ENCODE peak calls at places on chromosomes 5 and 9, in nine cellular contexts. One of them, this sample, is unnamed.

GRCh38 chr5:135608761-135609443 is 30.1 kb upstream of the CXCL14 start:
- DNase-seq in GM10248: no peak
- DNase-seq in EL: no peak
- DNase-seq in midbrain: no peak
- DNase-seq in MG63: no peak
- DNase-seq in LoVo: no peak
- DNase-seq in RPMI7951: no peak
- DNase-seq in mesothelial cell of epicardium: peak
- DNase-seq in GM04503: no peak
- DNase-seq in this sample: no peak

GRCh38 chr9:91151014-91151740 is 210.5 kb downstream of the AUH start:
- DNase-seq in GM10248: peak
- DNase-seq in LoVo: no peak
- DNase-seq in GM04503: peak
- DNase-seq in RPMI7951: peak
- DNase-seq in mesothelial cell of epicardium: no peak
- DNase-seq in MG63: no peak
- DNase-seq in midbrain: no peak
- DNase-seq in EL: peak
- DNase-seq in this sample: no peak

GRCh38 chr9:87667164-87667738 is 58.7 kb upstream of the CTSL start:
- DNase-seq in mesothelial cell of epicardium: no peak
- DNase-seq in GM10248: no peak
- DNase-seq in RPMI7951: peak
- DNase-seq in MG63: peak
- DNase-seq in GM04503: no peak
- DNase-seq in LoVo: peak
- DNase-seq in midbrain: no peak
- DNase-seq in EL: peak
- DNase-seq in this sample: no peak

GRCh38 chr5:38023799-38024198 is 184.0 kb upstream of the GDNF start:
- DNase-seq in LoVo: no peak
- DNase-seq in MG63: no peak
- DNase-seq in GM10248: no peak
- DNase-seq in midbrain: no peak
- DNase-seq in RPMI7951: peak
- DNase-seq in mesothelial cell of epicardium: no peak
- DNase-seq in EL: no peak
- DNase-seq in GM04503: no peak
- DNase-seq in this sample: no peak

GRCh38 chr5:98975223-98975622 is 46.4 kb upstream of the CHD1 start:
- DNase-seq in GM10248: no peak
- DNase-seq in mesothelial cell of epicardium: no peak
- DNase-seq in MG63: no peak
- DNase-seq in RPMI7951: no peak
- DNase-seq in GM04503: no peak
- DNase-seq in midbrain: no peak
- DNase-seq in EL: no peak
- DNase-seq in LoVo: peak
- DNase-seq in this sample: no peak

GRCh38 chr5:13478831-13479465 is 465.5 kb downstream of the DNAH5 start:
- DNase-seq in GM10248: peak
- DNase-seq in EL: peak
- DNase-seq in mesothelial cell of epicardium: no peak
- DNase-seq in GM04503: peak
- DNase-seq in LoVo: peak
- DNase-seq in RPMI7951: peak
- DNase-seq in midbrain: peak
- DNase-seq in MG63: peak
- DNase-seq in this sample: peak

GRCh38 chr9:84670106-84670800 is 724 bp downstream of the NTRK2 start:
- DNase-seq in MG63: no peak
- DNase-seq in GM10248: peak
- DNase-seq in EL: no peak
- DNase-seq in midbrain: peak
- DNase-seq in GM04503: no peak
- DNase-seq in mesothelial cell of epicardium: peak
- DNase-seq in LoVo: no peak
- DNase-seq in RPMI7951: no peak
- DNase-seq in this sample: peak

GRCh38 chr9:89879276-89879675 is 274.5 kb downstream of the GADD45G start:
- DNase-seq in RPMI7951: no peak
- DNase-seq in EL: no peak
- DNase-seq in GM04503: no peak
- DNase-seq in midbrain: no peak
- DNase-seq in GM10248: no peak
- DNase-seq in LoVo: no peak
- DNase-seq in mesothelial cell of epicardium: no peak
- DNase-seq in MG63: no peak
- DNase-seq in this sample: no peak

GRCh38 chr5:176875783-176876505 is 23.2 kb downstream of the HK3 start:
- DNase-seq in RPMI7951: no peak
- DNase-seq in mesothelial cell of epicardium: no peak
- DNase-seq in GM04503: no peak
- DNase-seq in EL: no peak
- DNase-seq in midbrain: no peak
- DNase-seq in LoVo: no peak
- DNase-seq in GM10248: no peak
- DNase-seq in MG63: no peak
- DNase-seq in this sample: no peak

GRCh38 chr9:25418974-25419373 is 259.3 kb downstream of the TUSC1 start:
- DNase-seq in GM04503: no peak
- DNase-seq in RPMI7951: no peak
- DNase-seq in LoVo: no peak
- DNase-seq in EL: peak
- DNase-seq in mesothelial cell of epicardium: no peak
- DNase-seq in GM10248: no peak
- DNase-seq in midbrain: no peak
- DNase-seq in MG63: no peak
- DNase-seq in this sample: no peak

This sample was measured in Ammon's horn.